ENCODE peak calls at places on chromosomes 7 and 10, in six cellular contexts. P is ovary, X is stomach, L is HCT116, O is heart left ventricle, C is right lobe of liver. W is an unnamed sample. For H3K36me3, the result is how much of the 10 kb centered on the place peaks cover.

GRCh38 chr10:133617196-133617595 is 9.4 kb downstream of the FRG2B start:
- DNase-seq in P (no peak), X (no peak), L (no peak), O (no peak), C (no peak), W (no peak)

GRCh38 chr10:113056468-113057021 is 106.5 kb downstream of the TCF7L2 start:
- DNase-seq in P (no peak), X (no peak), L (no peak), O (no peak), C (no peak), W (no peak)

GRCh38 chr7:154879629-154880028 is 123.3 kb downstream of the PAXIP1 start:
- DNase-seq in P (no peak), X (peak), L (no peak), O (no peak), C (no peak), W (no peak)

GRCh38 chr10:6202684-6203330 is at the start of gene PFKFB3:
- DNase-seq in P (peak), X (peak), L (peak), O (peak), C (peak), W (peak)

GRCh38 chr10:132457328-132458070 is 60.5 kb downstream of the PWWP2B start:
- DNase-seq in P (peak), X (no peak), L (no peak), O (no peak), C (peak), W (no peak)

GRCh38 chr10:61899997-61900828 is 1.3 kb upstream of the ARID5B start:
- DNase-seq in P (peak), X (peak), L (no peak), O (peak), C (peak), W (peak)

GRCh38 chr7:121178869-121179497 is 149.8 kb upstream of the WNT16 start:
- DNase-seq in P (no peak), X (no peak), L (no peak), O (no peak), C (no peak), W (no peak)

GRCh38 chr7:43585521-43585920 is 2.6 kb downstream of the STK17A start:
- DNase-seq in P (no peak), X (no peak), L (no peak), O (no peak), C (no peak), W (no peak)

GRCh38 chr10:132124201-132124920 is 58.6 kb downstream of the JAKMIP3 start:
- DNase-seq in P (no peak), X (no peak), L (no peak), O (no peak), C (peak), W (no peak)

GRCh38 chr10:122861724-122862161 is 16.1 kb upstream of the CUZD1 start:
- DNase-seq in P (no peak), X (no peak), L (no peak), O (no peak), C (no peak), W (no peak)

GRCh38 chr10:20508921-20509320 is 388.2 kb downstream of the NEBL start:
- DNase-seq in P (no peak), X (no peak), L (no peak), O (no peak), C (no peak), W (no peak)

GRCh38 chr10:110643670-110644597 is at the start of gene RBM20:
- DNase-seq in P (no peak), X (no peak), L (no peak), O (peak), C (peak), W (peak)

GRCh38 chr7:452230-452751 is 67.4 kb downstream of the PDGFA start:
- DNase-seq in P (no peak), X (no peak), L (no peak), O (no peak), C (no peak), W (no peak)

GRCh38 chr7:33425385-33425784 is 296.0 kb downstream of the BBS9 start:
- DNase-seq in P (no peak), X (no peak), L (no peak), O (no peak), C (no peak), W (no peak)

DNA sequence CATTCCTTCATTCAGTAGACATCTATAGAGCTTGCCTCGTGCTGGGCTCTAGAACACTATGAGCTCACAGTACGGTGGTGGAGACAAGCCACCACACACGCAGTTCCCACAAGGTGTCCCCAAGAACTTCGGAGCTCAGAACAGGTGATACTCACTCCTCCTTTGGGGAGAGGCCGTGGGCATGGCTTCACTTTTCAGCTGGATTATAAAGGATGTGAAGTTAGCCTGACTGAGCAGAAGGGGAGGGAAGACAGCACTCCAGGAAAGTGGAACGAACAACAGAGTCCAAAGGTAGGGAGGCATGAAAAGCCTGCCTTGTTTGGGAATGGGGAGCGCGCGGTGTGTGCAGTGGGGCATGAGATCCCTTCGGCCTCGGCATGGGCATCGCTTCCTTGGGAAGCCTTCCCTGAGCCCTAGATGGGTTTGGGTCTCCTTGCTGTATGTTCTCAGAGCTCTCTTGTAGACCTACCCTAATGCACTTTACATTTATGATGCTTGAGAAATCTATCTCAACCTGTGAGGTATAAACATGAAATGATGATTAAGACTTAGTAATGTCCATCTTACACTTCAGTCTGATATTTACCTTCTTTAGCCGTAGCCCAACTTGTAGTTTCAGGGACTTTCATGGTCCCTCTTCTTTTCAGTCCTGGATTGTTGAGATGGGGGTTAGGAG is 852 bp upstream of the OGA start:
- DNase-seq in P (no peak), X (no peak), L (no peak), O (no peak), C (no peak), W (no peak)
- TF ChIP-seq POLR2A in P (no peak), X (no peak), L (no peak), O (no peak), C (no peak), W (no peak)

DNA sequence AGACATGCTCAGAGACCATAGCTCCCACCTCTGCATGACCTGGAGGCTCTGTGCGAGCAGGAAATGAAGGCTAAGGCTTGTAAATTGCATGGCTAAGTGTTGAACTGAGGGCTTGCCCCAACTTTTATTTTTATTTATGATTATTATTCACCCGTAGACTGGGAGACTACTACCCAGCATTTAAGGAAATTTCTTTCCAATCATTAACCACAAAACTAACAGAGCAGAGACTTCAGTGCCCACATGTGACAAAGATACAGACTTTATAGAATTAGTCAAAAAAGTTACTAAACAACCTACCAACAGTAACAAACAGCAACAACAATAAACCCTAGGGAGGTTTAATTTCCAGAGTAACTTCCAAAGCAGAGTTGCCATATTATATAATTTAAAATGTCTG is 39.7 kb downstream of the MCMBP start:
- DNase-seq in P (no peak), X (no peak), L (no peak), O (no peak), C (no peak), W (no peak)
- H3K36me3 ChIP-seq in P (under half), X (half or more), L (half or more), O (under half), C (under half), W (under half)

DNA sequence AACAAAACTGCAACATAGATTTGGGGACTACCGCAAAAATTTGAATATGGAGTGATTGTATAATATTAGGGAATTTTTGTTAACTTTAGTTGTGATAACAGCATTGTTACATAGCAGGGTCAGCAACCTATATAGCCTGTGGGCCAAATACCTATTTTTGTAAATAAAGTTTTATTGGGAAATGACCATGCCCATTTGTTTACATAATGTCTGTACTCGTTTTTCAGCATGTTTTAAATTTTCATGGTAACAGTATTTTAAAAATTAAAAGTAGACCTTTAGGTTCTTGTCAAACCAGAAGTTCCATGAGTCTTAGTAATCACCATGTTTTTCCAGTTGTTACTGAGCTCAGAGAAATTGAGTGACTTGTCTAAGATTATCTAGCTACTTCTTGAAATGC is 4.7 kb downstream of the BCAP29 start:
- DNase-seq in P (no peak), X (no peak), L (no peak), O (no peak), C (no peak), W (no peak)
- TF ChIP-seq POLR2A in P (no peak), X (no peak), L (no peak), O (no peak), C (no peak), W (no peak)

GRCh38 chr10:114143160-114143559 is 30.8 kb downstream of the CCDC186 start:
- DNase-seq in P (no peak), X (no peak), L (no peak), O (no peak), C (no peak), W (no peak)

GRCh38 chr10:114142018-114142417 is 32.0 kb downstream of the CCDC186 start:
- DNase-seq in P (no peak), X (no peak), L (no peak), O (no peak), C (no peak), W (no peak)

GRCh38 chr10:114140036-114140435 is 34.0 kb downstream of the CCDC186 start:
- DNase-seq in P (no peak), X (no peak), L (no peak), O (no peak), C (no peak), W (no peak)

DNA sequence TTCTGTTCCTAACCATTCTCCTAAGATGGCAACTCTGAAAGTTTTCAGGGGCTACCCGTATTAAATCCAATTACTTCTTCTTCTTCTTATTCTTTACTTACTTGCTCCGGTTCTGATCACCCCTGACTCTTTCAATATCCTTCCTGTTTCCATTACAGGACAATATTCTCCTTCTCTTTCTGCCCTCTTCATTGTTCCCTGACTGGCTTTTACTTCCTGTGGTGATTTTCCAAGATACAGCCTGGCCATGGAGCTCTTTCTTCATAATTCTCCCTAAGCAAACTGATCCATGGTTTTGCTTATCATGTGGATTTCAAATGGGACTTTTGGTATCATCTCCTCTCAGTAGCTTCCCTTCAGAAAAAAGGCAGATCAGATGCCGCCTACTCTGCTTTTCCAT is 35.4 kb downstream of the CCDC186 start:
- DNase-seq in P (no peak), X (no peak), L (no peak), O (no peak), C (no peak), W (no peak)
- H3K36me3 ChIP-seq in P (under half), X (half or more), L (under half), O (under half), C (under half), W (under half)